ENCODE peak calls at places on chromosomes 16 and 17, in eight cellular contexts. One of them, this sample, is unnamed.

GRCh38 chr17:29566473-29567361 is at the start of gene ABHD15:
- DNase-seq in HCT116: peak; percentile 19
- DNase-seq in hepatocyte: peak; percentile 90
- DNase-seq in mammary epithelial cell: peak; percentile 58
- DNase-seq in neural progenitor cell: peak; percentile 84
- DNase-seq in GM23248: peak; percentile 92
- DNase-seq in A673: peak; percentile 51
- DNase-seq in fibroblast of lung: peak; percentile 79
- DNase-seq in this sample: peak; percentile 75

GRCh38 chr17:5879424-5879823 is 190.8 kb upstream of the WSCD1 start:
- DNase-seq in A673: no peak
- DNase-seq in GM23248: no peak
- DNase-seq in neural progenitor cell: no peak
- DNase-seq in mammary epithelial cell: no peak
- DNase-seq in HCT116: no peak
- DNase-seq in hepatocyte: no peak
- DNase-seq in fibroblast of lung: no peak
- DNase-seq in this sample: no peak

GRCh38 chr17:80826955-80827645 is 164.5 kb upstream of the CHMP6 start:
- DNase-seq in A673: peak; percentile 88
- DNase-seq in mammary epithelial cell: peak; percentile 86
- DNase-seq in neural progenitor cell: peak; percentile 39
- DNase-seq in hepatocyte: peak; percentile 50
- DNase-seq in GM23248: peak; percentile 100
- DNase-seq in fibroblast of lung: peak; percentile 98
- DNase-seq in HCT116: no peak
- DNase-seq in this sample: no peak

GRCh38 chr16:75225092-75225491 is 6.3 kb downstream of the CTRB1 start:
- DNase-seq in GM23248: peak; percentile 59
- DNase-seq in neural progenitor cell: no peak
- DNase-seq in hepatocyte: no peak
- DNase-seq in A673: no peak
- DNase-seq in HCT116: no peak
- DNase-seq in fibroblast of lung: no peak
- DNase-seq in mammary epithelial cell: no peak
- DNase-seq in this sample: no peak

GRCh38 chr17:36188891-36189306 is 7.7 kb downstream of the CCL3L1 start:
- DNase-seq in hepatocyte: no peak
- DNase-seq in HCT116: no peak
- DNase-seq in A673: no peak
- DNase-seq in mammary epithelial cell: no peak
- DNase-seq in GM23248: no peak
- DNase-seq in fibroblast of lung: no peak
- DNase-seq in neural progenitor cell: no peak
- DNase-seq in this sample: peak; percentile 62

GRCh38 chr17:40015998-40016691 is 905 bp downstream of the CSF3 start:
- DNase-seq in hepatocyte: no peak
- DNase-seq in HCT116: no peak
- DNase-seq in GM23248: no peak
- DNase-seq in A673: no peak
- DNase-seq in mammary epithelial cell: no peak
- DNase-seq in neural progenitor cell: no peak
- DNase-seq in fibroblast of lung: no peak
- DNase-seq in this sample: no peak

GRCh38 chr17:44202756-44203155 is 3.1 kb upstream of the ATXN7L3 start:
- DNase-seq in GM23248: no peak
- DNase-seq in HCT116: no peak
- DNase-seq in A673: no peak
- DNase-seq in fibroblast of lung: peak; percentile 48
- DNase-seq in hepatocyte: no peak
- DNase-seq in neural progenitor cell: no peak
- DNase-seq in mammary epithelial cell: no peak
- DNase-seq in this sample: no peak

GRCh38 chr17:69637399-69638165 is 223.1 kb downstream of the MAP2K6 start:
- DNase-seq in hepatocyte: no peak
- DNase-seq in HCT116: no peak
- DNase-seq in fibroblast of lung: peak; percentile 47
- DNase-seq in neural progenitor cell: peak; percentile 43
- DNase-seq in GM23248: peak; percentile 80
- DNase-seq in mammary epithelial cell: peak; percentile 16
- DNase-seq in A673: no peak
- DNase-seq in this sample: no peak

GRCh38 chr16:10922328-10923145 is 19.7 kb downstream of the DEXI start:
- DNase-seq in neural progenitor cell: no peak
- DNase-seq in hepatocyte: no peak
- DNase-seq in mammary epithelial cell: no peak
- DNase-seq in GM23248: peak; percentile 89
- DNase-seq in A673: no peak
- DNase-seq in fibroblast of lung: peak; percentile 36
- DNase-seq in HCT116: no peak
- DNase-seq in this sample: no peak

GRCh38 chr16:6279261-6279660 is 1053.4 kb upstream of the RBFOX1 start:
- DNase-seq in hepatocyte: no peak
- DNase-seq in neural progenitor cell: peak; percentile 61
- DNase-seq in mammary epithelial cell: no peak
- DNase-seq in A673: no peak
- DNase-seq in HCT116: no peak
- DNase-seq in GM23248: no peak
- DNase-seq in fibroblast of lung: no peak
- DNase-seq in this sample: no peak

GRCh38 chr17:31511176-31511540 is 119.7 kb downstream of the RAB11FIP4 start:
- DNase-seq in GM23248: no peak
- DNase-seq in neural progenitor cell: no peak
- DNase-seq in fibroblast of lung: no peak
- DNase-seq in A673: no peak
- DNase-seq in hepatocyte: no peak
- DNase-seq in mammary epithelial cell: no peak
- DNase-seq in HCT116: no peak
- DNase-seq in this sample: no peak

GRCh38 chr16:72938426-72939164 is 109.3 kb downstream of the ZFHX3 start:
- DNase-seq in hepatocyte: no peak
- DNase-seq in A673: peak; percentile 71
- DNase-seq in GM23248: peak; percentile 97
- DNase-seq in neural progenitor cell: peak; percentile 32
- DNase-seq in HCT116: no peak
- DNase-seq in fibroblast of lung: peak; percentile 94
- DNase-seq in mammary epithelial cell: peak; percentile 32
- DNase-seq in this sample: no peak

GRCh38 chr17:73093286-73093685 is 798 bp upstream of the SLC39A11 start:
- DNase-seq in GM23248: no peak
- DNase-seq in fibroblast of lung: no peak
- DNase-seq in A673: no peak
- DNase-seq in HCT116: no peak
- DNase-seq in mammary epithelial cell: no peak
- DNase-seq in neural progenitor cell: no peak
- DNase-seq in hepatocyte: no peak
- DNase-seq in this sample: no peak

GRCh38 chr16:84571506-84571905 is 46.4 kb downstream of the COTL1 start:
- DNase-seq in hepatocyte: no peak
- DNase-seq in A673: no peak
- DNase-seq in fibroblast of lung: no peak
- DNase-seq in mammary epithelial cell: no peak
- DNase-seq in neural progenitor cell: no peak
- DNase-seq in HCT116: no peak
- DNase-seq in GM23248: no peak
- DNase-seq in this sample: no peak

GRCh38 chr17:59425085-59425901 is 93.8 kb downstream of the YPEL2 start:
- DNase-seq in hepatocyte: peak; percentile 64
- DNase-seq in mammary epithelial cell: no peak
- DNase-seq in fibroblast of lung: peak; percentile 61
- DNase-seq in A673: no peak
- DNase-seq in HCT116: no peak
- DNase-seq in neural progenitor cell: no peak
- DNase-seq in GM23248: peak; percentile 87
- DNase-seq in this sample: peak; percentile 42

GRCh38 chr16:72036098-72036497 is 18.2 kb upstream of the HP start:
- DNase-seq in HCT116: no peak
- DNase-seq in fibroblast of lung: no peak
- DNase-seq in GM23248: no peak
- DNase-seq in hepatocyte: no peak
- DNase-seq in neural progenitor cell: no peak
- DNase-seq in mammary epithelial cell: no peak
- DNase-seq in A673: no peak
- DNase-seq in this sample: no peak

GRCh38 chr17:12415031-12415430 is 250.7 kb upstream of the MYOCD start:
- DNase-seq in neural progenitor cell: no peak
- DNase-seq in hepatocyte: peak; percentile 46
- DNase-seq in A673: no peak
- DNase-seq in mammary epithelial cell: no peak
- DNase-seq in HCT116: no peak
- DNase-seq in GM23248: peak; percentile 43
- DNase-seq in fibroblast of lung: peak; percentile 54
- DNase-seq in this sample: no peak

GRCh38 chr16:9658586-9658985 is 523.6 kb downstream of the GRIN2A start:
- DNase-seq in mammary epithelial cell: no peak
- DNase-seq in neural progenitor cell: no peak
- DNase-seq in A673: no peak
- DNase-seq in GM23248: no peak
- DNase-seq in hepatocyte: no peak
- DNase-seq in fibroblast of lung: no peak
- DNase-seq in HCT116: no peak
- DNase-seq in this sample: no peak
- TF ChIP-seq EZH2 in mammary epithelial cell: no peak
- TF ChIP-seq EZH2 in neural progenitor cell: no peak
- TF ChIP-seq EZH2 in A673: no peak
- TF ChIP-seq EZH2 in GM23248: no peak
- TF ChIP-seq EZH2 in hepatocyte: no peak
- TF ChIP-seq EZH2 in fibroblast of lung: no peak
- TF ChIP-seq EZH2 in HCT116: no peak
- TF ChIP-seq EZH2 in this sample: no peak

DNA sequence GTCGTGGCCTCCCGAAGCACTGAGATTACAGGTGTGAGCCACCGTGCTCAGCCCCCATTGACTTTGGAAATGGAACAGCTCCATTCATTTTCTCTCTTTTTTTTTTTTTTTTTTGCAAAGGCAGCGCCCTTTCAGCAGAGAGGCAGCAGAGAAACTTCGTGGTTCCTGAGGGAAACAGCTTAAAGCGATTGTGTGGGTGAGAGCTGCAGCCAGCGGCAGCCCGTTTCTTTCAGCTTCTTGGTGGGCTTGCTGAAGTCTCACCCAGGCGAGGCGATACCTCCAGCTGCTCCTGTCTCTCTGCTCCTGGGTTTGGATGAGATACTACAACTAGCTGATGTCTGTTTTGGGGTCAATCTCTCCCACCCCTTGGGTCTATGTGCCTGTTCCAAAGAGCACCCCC is 7.7 kb downstream of the KDM8 start:
- DNase-seq in HCT116: no peak
- DNase-seq in hepatocyte: no peak
- DNase-seq in A673: no peak
- DNase-seq in neural progenitor cell: no peak
- DNase-seq in fibroblast of lung: no peak
- DNase-seq in GM23248: no peak
- DNase-seq in mammary epithelial cell: no peak
- DNase-seq in this sample: no peak
- TF ChIP-seq EZH2 in HCT116: no peak
- TF ChIP-seq EZH2 in hepatocyte: no peak
- TF ChIP-seq EZH2 in A673: no peak
- TF ChIP-seq EZH2 in neural progenitor cell: no peak
- TF ChIP-seq EZH2 in fibroblast of lung: no peak
- TF ChIP-seq EZH2 in GM23248: no peak
- TF ChIP-seq EZH2 in mammary epithelial cell: no peak
- TF ChIP-seq EZH2 in this sample: no peak

GRCh38 chr17:49294126-49294525 is 63.5 kb upstream of the PHOSPHO1 start:
- DNase-seq in hepatocyte: no peak
- DNase-seq in GM23248: no peak
- DNase-seq in fibroblast of lung: no peak
- DNase-seq in mammary epithelial cell: no peak
- DNase-seq in HCT116: no peak
- DNase-seq in A673: no peak
- DNase-seq in neural progenitor cell: no peak
- DNase-seq in this sample: no peak

GRCh38 chr17:49298371-49298976 is 63.6 kb downstream of the ZNF652 start:
- DNase-seq in HCT116: no peak
- DNase-seq in hepatocyte: no peak
- DNase-seq in fibroblast of lung: no peak
- DNase-seq in neural progenitor cell: no peak
- DNase-seq in mammary epithelial cell: no peak
- DNase-seq in A673: no peak
- DNase-seq in GM23248: no peak
- DNase-seq in this sample: no peak

GRCh38 chr17:49297141-49297540 is 64.9 kb downstream of the ZNF652 start:
- DNase-seq in mammary epithelial cell: no peak
- DNase-seq in neural progenitor cell: no peak
- DNase-seq in HCT116: no peak
- DNase-seq in A673: no peak
- DNase-seq in GM23248: no peak
- DNase-seq in hepatocyte: no peak
- DNase-seq in fibroblast of lung: no peak
- DNase-seq in this sample: no peak

DNA sequence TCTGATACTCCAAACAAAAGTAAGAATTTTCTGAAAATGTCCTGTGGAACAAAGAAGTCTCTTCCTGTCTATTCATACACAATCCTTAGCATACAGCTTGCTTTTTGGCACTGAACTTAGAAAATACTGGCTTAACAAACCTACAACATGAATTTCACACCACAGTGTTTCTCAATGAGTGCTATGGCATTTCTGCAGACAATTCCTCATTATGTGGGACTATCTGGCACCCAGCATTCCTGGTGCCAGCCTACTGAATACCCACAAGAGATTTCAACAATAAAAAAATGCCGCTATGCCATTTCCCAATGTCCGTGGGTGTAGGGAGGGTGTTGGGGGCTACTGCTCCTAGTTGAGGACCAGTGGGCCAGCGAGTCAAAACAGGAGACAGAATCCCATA is 62.1 kb downstream of the ZNF652 start:
- DNase-seq in GM23248: no peak
- DNase-seq in hepatocyte: no peak
- DNase-seq in fibroblast of lung: no peak
- DNase-seq in A673: no peak
- DNase-seq in mammary epithelial cell: no peak
- DNase-seq in neural progenitor cell: no peak
- DNase-seq in HCT116: no peak
- DNase-seq in this sample: no peak
- TF ChIP-seq EZH2 in GM23248: no peak
- TF ChIP-seq EZH2 in hepatocyte: no peak
- TF ChIP-seq EZH2 in fibroblast of lung: no peak
- TF ChIP-seq EZH2 in A673: no peak
- TF ChIP-seq EZH2 in mammary epithelial cell: no peak
- TF ChIP-seq EZH2 in neural progenitor cell: no peak
- TF ChIP-seq EZH2 in HCT116: no peak
- TF ChIP-seq EZH2 in this sample: no peak

GRCh38 chr17:48611681-48612455 is 1.1 kb upstream of the HOXB7 start:
- DNase-seq in GM23248: peak; percentile 53
- DNase-seq in fibroblast of lung: no peak
- DNase-seq in mammary epithelial cell: no peak
- DNase-seq in A673: peak; percentile 73
- DNase-seq in hepatocyte: no peak
- DNase-seq in HCT116: no peak
- DNase-seq in neural progenitor cell: peak; percentile 51
- DNase-seq in this sample: no peak
- TF ChIP-seq EZH2 in GM23248: no peak
- TF ChIP-seq EZH2 in fibroblast of lung: no peak
- TF ChIP-seq EZH2 in mammary epithelial cell: peak; percentile 83
- TF ChIP-seq EZH2 in A673: no peak
- TF ChIP-seq EZH2 in hepatocyte: peak; percentile 77
- TF ChIP-seq EZH2 in HCT116: no peak
- TF ChIP-seq EZH2 in neural progenitor cell: peak; percentile 81
- TF ChIP-seq EZH2 in this sample: no peak

This sample was measured in MM.1S.